ENCODE peak calls at places on chromosomes 2 and 18, in ten cellular contexts. A is tibial artery, P is brain microvascular endothelial cell, L is bronchial epithelial cell, R is fibroblast of lung, J is colonic mucosa, I is left ventricle myocardium inferior, V is IMR-90, K is thoracic aorta, M is AG04449. N is an unnamed sample.

GRCh38 chr2:107202962-107203591 is 317.1 kb upstream of the ST6GAL2 start:
- DNase-seq in A (no peak), P (no peak), L (no peak), R (no peak), J (no peak), I (no peak), V (no peak), K (no peak), M (no peak), N (no peak)

GRCh38 chr2:160156084-160156483 is 44.0 kb downstream of the ITGB6 start:
- DNase-seq in A (no peak), P (no peak), L (no peak), R (no peak), J (no peak), I (no peak), V (no peak), K (no peak), M (no peak), N (no peak)

GRCh38 chr2:200054681-200055468 is 99.5 kb downstream of the MAIP1 start:
- DNase-seq in A (no peak), P (no peak), L (no peak), R (no peak), J (no peak), I (no peak), V (no peak), K (no peak), M (no peak), N (no peak)

GRCh38 chr18:741931-742512 is 29.6 kb upstream of the ENOSF1 start:
- DNase-seq in A (no peak), P (peak; percentile 11), L (peak; percentile 53), R (peak; percentile 72), J (no peak), I (no peak), V (peak; percentile 63), K (no peak), M (peak; percentile 4), N (no peak)

GRCh38 chr2:240469747-240470146 is 34.3 kb downstream of the GPC1 start:
- DNase-seq in A (no peak), P (no peak), L (peak; percentile 40), R (no peak), J (no peak), I (no peak), V (no peak), K (peak; percentile 1), M (no peak), N (no peak)

GRCh38 chr2:119119999-119120710 is 38.4 kb downstream of the C1QL2 start:
- DNase-seq in A (no peak), P (no peak), L (no peak), R (no peak), J (no peak), I (no peak), V (no peak), K (no peak), M (no peak), N (no peak)

GRCh38 chr2:163736433-163737168 is 793 bp upstream of the FIGN start:
- DNase-seq in A (peak; percentile 35), P (peak; percentile 18), L (no peak), R (peak; percentile 25), J (peak; percentile 19), I (peak; percentile 58), V (no peak), K (no peak), M (no peak), N (no peak)

GRCh38 chr2:28951910-28952805 is 28.9 kb upstream of the TOGARAM2 start:
- DNase-seq in A (peak; percentile 58), P (peak; percentile 13), L (peak; percentile 44), R (peak; percentile 87), J (no peak), I (no peak), V (peak; percentile 18), K (no peak), M (no peak), N (no peak)

DNA sequence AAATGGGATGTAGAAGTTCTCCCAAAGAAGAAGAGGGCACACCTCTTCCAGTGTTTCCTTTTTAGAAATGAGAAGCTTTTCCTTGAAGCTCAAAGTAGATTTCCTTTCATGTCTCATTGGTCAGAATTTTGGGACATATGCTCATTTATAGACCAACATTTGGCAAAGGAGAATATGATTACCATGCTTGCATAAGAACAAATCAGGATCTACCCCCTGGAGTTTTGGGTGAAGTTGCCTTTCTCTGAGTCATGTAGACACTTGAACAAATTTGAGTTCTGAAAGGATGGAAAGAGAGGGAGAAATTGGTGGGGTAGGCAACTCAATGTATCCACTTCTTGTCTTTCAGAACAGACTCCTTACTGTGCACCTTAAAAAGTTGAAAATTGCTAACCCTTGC is 409.0 kb downstream of the SLC4A3 start:
- DNase-seq in A (no peak), P (no peak), L (no peak), R (no peak), J (no peak), I (no peak), V (no peak), K (no peak), M (no peak), N (no peak)
- TF ChIP-seq CTCF in A (no peak), P (no peak), L (no peak), R (no peak), J (no peak), I (no peak), V (no peak), K (no peak), M (no peak), N (no peak)

GRCh38 chr2:33344230-33344629 is 132.2 kb upstream of the RASGRP3 start:
- DNase-seq in A (no peak), P (no peak), L (no peak), R (no peak), J (no peak), I (no peak), V (no peak), K (no peak), M (no peak), N (no peak)

GRCh38 chr2:33343387-33343895 is 133.0 kb upstream of the RASGRP3 start:
- DNase-seq in A (no peak), P (no peak), L (no peak), R (no peak), J (no peak), I (no peak), V (no peak), K (no peak), M (no peak), N (no peak)

GRCh38 chr2:33342171-33342570 is 134.3 kb upstream of the RASGRP3 start:
- DNase-seq in A (no peak), P (no peak), L (no peak), R (no peak), J (no peak), I (no peak), V (no peak), K (no peak), M (no peak), N (no peak)

GRCh38 chr2:33340265-33340664 is 136.2 kb upstream of the RASGRP3 start:
- DNase-seq in A (peak; percentile 87), P (peak; percentile 53), L (no peak), R (peak; percentile 77), J (peak; percentile 22), I (peak; percentile 86), V (no peak), K (peak; percentile 52), M (no peak), N (no peak)

DNA sequence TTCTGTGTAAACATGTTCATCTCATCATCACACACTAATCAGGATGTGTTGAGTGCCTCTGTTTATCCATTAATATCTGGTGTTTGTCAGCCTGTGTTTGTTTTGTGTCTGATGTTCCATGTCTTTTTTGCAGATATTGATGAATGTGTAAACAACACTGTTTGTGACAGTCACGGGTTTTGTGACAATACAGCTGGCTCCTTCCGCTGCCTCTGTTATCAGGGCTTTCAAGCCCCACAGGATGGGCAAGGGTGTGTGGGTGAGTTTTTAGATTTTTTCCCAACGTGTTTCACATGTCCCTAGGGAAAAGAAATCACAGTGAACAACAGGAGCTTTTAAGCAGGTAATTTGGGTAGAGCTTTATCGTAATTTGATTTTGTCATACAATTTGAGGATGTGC is 133.7 kb upstream of the RASGRP3 start:
- DNase-seq in A (no peak), P (no peak), L (no peak), R (no peak), J (no peak), I (no peak), V (no peak), K (no peak), M (no peak), N (no peak)
- H3K4me3 ChIP-seq in A (no peak overlapping the region), P (no peak overlapping the region), L (no peak overlapping the region), R (no peak overlapping the region), J (no peak overlapping the region), I (no peak overlapping the region), V (no peak overlapping the region), K (no peak overlapping the region), M (no peak overlapping the region), N (no peak overlapping the region)

GRCh38 chr2:128301501-128301966 is 17.1 kb downstream of the HS6ST1 start:
- DNase-seq in A (no peak), P (peak; percentile 88), L (peak; percentile 59), R (peak; percentile 94), J (no peak), I (no peak), V (peak; percentile 99), K (peak; percentile 53), M (peak; percentile 96), N (peak; percentile 56)

GRCh38 chr2:128303095-128303791 is 15.4 kb downstream of the HS6ST1 start:
- DNase-seq in A (no peak), P (no peak), L (no peak), R (no peak), J (no peak), I (no peak), V (no peak), K (no peak), M (no peak), N (no peak)

GRCh38 chr2:128302011-128302743 is 16.5 kb downstream of the HS6ST1 start:
- DNase-seq in A (no peak), P (no peak), L (peak; percentile 20), R (no peak), J (no peak), I (no peak), V (no peak), K (no peak), M (no peak), N (no peak)

GRCh38 chr2:128303911-128304310 is 14.8 kb downstream of the HS6ST1 start:
- DNase-seq in A (no peak), P (no peak), L (no peak), R (no peak), J (no peak), I (no peak), V (no peak), K (no peak), M (no peak), N (no peak)

GRCh38 chr2:128302744-128303067 is 16.0 kb downstream of the HS6ST1 start:
- DNase-seq in A (no peak), P (no peak), L (no peak), R (no peak), J (no peak), I (no peak), V (no peak), K (no peak), M (no peak), N (no peak)
- TF ChIP-seq CTCF in A (no peak), P (no peak), L (no peak), R (no peak), J (no peak), I (no peak), V (no peak), K (no peak), M (no peak), N (no peak)

GRCh38 chr18:75656035-75656434 is 228.5 kb upstream of the SMIM21 start:
- DNase-seq in A (no peak), P (no peak), L (no peak), R (no peak), J (no peak), I (no peak), V (no peak), K (no peak), M (no peak), N (no peak)

GRCh38 chr18:75654928-75655745 is 227.6 kb upstream of the SMIM21 start:
- DNase-seq in A (no peak), P (no peak), L (no peak), R (peak; percentile 3), J (no peak), I (peak; percentile 28), V (no peak), K (no peak), M (no peak), N (no peak)

GRCh38 chr18:75659535-75660023 is 232.1 kb upstream of the SMIM21 start:
- DNase-seq in A (no peak), P (no peak), L (no peak), R (no peak), J (no peak), I (no peak), V (no peak), K (no peak), M (no peak), N (no peak)

GRCh38 chr18:75658330-75658729 is 230.8 kb upstream of the SMIM21 start:
- DNase-seq in A (no peak), P (no peak), L (no peak), R (no peak), J (no peak), I (no peak), V (no peak), K (no peak), M (no peak), N (no peak)

DNA sequence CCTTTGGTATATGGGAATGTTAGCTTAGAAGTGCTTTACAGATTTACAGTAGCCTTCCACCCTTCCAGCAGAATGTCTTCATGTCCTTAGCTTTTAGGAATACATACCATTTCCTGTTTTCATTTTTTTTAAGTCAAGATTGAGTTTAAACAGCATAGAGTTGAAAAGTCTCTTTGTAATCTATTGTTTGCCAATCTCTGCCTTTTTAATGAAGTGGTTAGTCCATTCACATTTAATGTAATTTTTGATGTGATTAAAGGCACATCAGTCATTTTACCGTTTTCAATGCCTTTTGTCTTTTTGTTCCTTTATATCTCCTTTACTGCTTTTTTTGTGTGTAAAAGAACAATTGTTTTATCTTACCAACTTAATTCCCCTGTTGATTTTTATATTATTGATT is 233.4 kb upstream of the SMIM21 start:
- DNase-seq in A (no peak), P (no peak), L (no peak), R (no peak), J (no peak), I (no peak), V (no peak), K (no peak), M (no peak), N (no peak)
- H3K4me3 ChIP-seq in A (no peak overlapping the region), P (no peak overlapping the region), L (no peak overlapping the region), R (no peak overlapping the region), J (no peak overlapping the region), I (no peak overlapping the region), V (no peak overlapping the region), K (no peak overlapping the region), M (no peak overlapping the region), N (no peak overlapping the region)

N was measured in kidney epithelial cell.